ENCODE peak calls at places on chromosomes 3 and 15, in four cellular contexts. C is GM13977, Y is osteocyte, D is dorsolateral prefrontal cortex. O is an unnamed sample.

GRCh38 chr15:85947936-85948335 is 131.7 kb upstream of the AGBL1 start:
- DNase-seq in D (no peak), C (no peak), Y (no peak), O (no peak)

GRCh38 chr15:90818251-90819210 is 49.9 kb upstream of the FURIN start:
- DNase-seq in D (peak; percentile 39), Y (no peak), C (peak; percentile 68), O (peak; percentile 35)

GRCh38 chr15:63715818-63716217 is 117.9 kb downstream of the HERC1 start:
- DNase-seq in C (no peak), D (no peak), Y (no peak), O (no peak)

GRCh38 chr15:82111918-82112317 is 66.1 kb upstream of the MEX3B start:
- DNase-seq in C (no peak), D (no peak), Y (no peak), O (no peak)

GRCh38 chr3:184235381-184236032 is 6.1 kb downstream of the VWA5B2 start:
- DNase-seq in Y (no peak), C (no peak), D (no peak), O (no peak)

GRCh38 chr15:96255599-96255998 is 74.9 kb upstream of the NR2F2 start:
- DNase-seq in C (no peak), D (no peak), Y (no peak), O (no peak)

GRCh38 chr3:157913751-157914150 is 192.5 kb downstream of the SHOX2 start:
- DNase-seq in C (no peak), D (no peak), Y (no peak), O (no peak)

GRCh38 chr3:13073042-13073906 is at the start of gene IQSEC1:
- DNase-seq in D (peak; percentile 88), Y (no peak), C (peak; percentile 92), O (peak; percentile 76)

GRCh38 chr3:129530331-129530761 is 1.9 kb downstream of the RHO start:
- DNase-seq in Y (no peak), C (no peak), D (no peak), O (no peak)

GRCh38 chr3:100149130-100149529 is 34.8 kb upstream of the FILIP1L start:
- DNase-seq in D (no peak), C (no peak), Y (no peak), O (no peak)

DNA sequence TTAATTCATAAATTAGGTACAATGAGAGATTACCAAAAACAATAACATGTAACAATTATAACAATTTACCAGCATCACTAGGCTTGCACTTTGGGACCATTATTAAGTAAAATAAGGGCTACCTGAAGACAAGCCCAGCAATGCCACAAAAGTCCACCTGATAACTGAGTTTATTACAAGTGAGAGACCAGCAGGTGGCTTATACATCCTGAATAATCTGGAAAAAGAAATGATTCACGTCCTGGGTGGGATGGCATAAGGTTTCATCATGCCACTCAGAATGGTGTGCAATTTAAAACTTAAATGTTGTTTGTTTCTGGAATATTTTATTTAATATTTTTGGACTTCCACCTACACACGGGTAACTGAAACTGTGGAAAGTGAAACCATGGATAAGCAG is 1287.1 kb upstream of the GBE1 start:
- DNase-seq in C (no peak), D (no peak), Y (no peak), O (no peak)
- TF ChIP-seq CTCF in C (no peak), D (no peak), Y (no peak), O (no peak)

GRCh38 chr3:36486009-36486408 is 105.7 kb downstream of the STAC start:
- DNase-seq in Y (no peak), C (no peak), D (no peak), O (no peak)

GRCh38 chr3:36482259-36482658 is 102.0 kb downstream of the STAC start:
- DNase-seq in D (no peak), C (no peak), Y (no peak), O (no peak)

GRCh38 chr3:36484386-36484785 is 104.1 kb downstream of the STAC start:
- DNase-seq in D (no peak), Y (no peak), C (no peak), O (no peak)

GRCh38 chr3:36482880-36483279 is 102.6 kb downstream of the STAC start:
- DNase-seq in Y (no peak), C (no peak), D (no peak), O (no peak)

GRCh38 chr3:36483709-36484108 is 103.4 kb downstream of the STAC start:
- DNase-seq in D (no peak), Y (no peak), C (no peak), O (no peak)
- TF ChIP-seq CTCF in D (no peak), Y (no peak), C (no peak), O (no peak)

DNA sequence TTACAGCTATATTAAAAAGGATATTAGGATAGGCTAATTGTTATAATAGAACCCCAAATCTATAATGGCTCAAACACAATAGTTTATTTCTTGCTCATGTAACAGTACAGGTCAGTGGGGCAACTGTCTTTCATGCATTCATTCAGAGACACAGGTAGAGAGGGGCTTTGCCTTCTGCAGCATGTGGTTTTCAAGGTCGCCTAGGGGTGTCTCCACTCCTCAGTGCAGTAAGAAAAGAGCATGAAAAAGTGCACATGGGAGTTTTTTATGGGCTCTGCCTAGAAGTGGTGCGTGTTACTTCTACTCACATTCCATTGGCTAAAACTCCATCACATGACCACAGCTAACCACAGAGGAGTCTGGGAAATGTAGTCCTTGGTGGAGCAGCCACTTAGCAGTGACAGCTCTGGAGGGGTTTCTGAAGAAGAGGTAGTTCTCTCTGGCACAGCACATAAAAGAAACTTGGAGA is 1.8 kb downstream of the ZBTB38 start:
- DNase-seq in C (peak; percentile 80), D (peak; percentile 76), Y (no peak), O (peak; percentile 97)
- TF ChIP-seq CTCF in C (peak; percentile 62), D (peak; percentile 62), Y (peak; percentile 27), O (peak; percentile 47)

DNA sequence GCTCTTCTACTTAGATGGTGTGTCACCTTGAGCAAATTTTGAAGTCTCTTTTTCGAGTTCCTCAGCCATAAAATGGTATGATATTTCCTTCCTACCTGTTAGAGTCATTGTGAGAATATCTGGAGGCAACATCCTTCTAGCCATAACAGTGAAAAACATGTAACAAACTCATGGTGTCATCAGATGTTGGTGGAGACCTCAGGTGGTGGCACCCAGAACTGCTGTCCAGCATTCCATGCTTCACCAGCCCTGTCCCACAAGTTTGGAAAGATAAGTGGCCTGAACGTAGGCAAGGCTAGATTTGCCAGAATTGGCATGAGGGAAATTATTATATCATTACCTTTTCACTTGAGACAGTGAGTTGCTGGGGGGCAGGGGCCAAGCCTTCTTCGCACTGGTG is 30.4 kb downstream of the GASK1A start:
- DNase-seq in C (no peak), D (no peak), Y (no peak), O (no peak)
- TF ChIP-seq CTCF in C (no peak), D (no peak), Y (no peak), O (no peak)

GRCh38 chr3:64488938-64489337 is 198.9 kb downstream of the ADAMTS9 start:
- DNase-seq in D (no peak), C (no peak), Y (no peak), O (no peak)
- TF ChIP-seq CTCF in D (no peak), C (no peak), Y (no peak), O (no peak)

GRCh38 chr3:142976621-142977398 is 13.3 kb upstream of the PAQR9 start:
- DNase-seq in Y (no peak), D (peak; percentile 56), C (no peak), O (no peak)

GRCh38 chr3:142972092-142972753 is 8.7 kb upstream of the PAQR9 start:
- DNase-seq in D (no peak), C (no peak), Y (no peak), O (no peak)

GRCh38 chr3:142977399-142977728 is 13.9 kb upstream of the PAQR9 start:
- DNase-seq in C (no peak), D (no peak), Y (no peak), O (no peak)

GRCh38 chr3:142973217-142974009 is 9.9 kb upstream of the PAQR9 start:
- DNase-seq in C (no peak), Y (no peak), D (no peak), O (no peak)

DNA sequence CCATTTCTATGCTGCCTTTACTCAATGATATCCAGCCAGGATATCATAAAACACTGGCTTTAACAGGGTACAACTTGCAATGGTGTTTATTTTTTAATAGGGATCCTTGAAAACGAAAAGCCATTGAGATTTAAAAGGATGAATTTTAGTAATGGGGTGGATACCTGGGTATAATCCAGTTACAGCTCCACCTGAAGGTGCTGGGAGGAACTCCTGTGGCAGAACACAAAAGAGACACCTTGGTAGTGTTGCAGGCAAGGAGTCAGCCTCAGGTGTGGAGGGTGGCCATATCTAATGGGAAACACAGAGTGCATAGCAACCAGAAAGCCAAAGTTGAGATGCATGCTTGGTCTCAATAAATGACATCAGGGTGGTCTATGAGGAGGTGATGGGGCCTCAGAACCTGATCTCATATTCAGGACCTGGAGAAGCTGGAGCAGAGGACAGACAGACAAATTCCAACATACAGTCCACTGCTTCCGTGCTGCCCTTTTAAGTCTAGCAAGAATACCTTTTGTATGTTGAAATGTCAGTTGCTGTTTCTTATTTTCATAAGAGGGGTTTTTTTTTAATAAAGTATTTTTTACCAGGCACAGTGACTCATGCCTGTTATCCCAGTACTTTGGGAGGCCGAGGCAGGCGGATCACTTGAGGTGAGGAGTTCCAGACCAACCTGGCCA is 12.0 kb upstream of the PAQR9 start:
- DNase-seq in D (no peak), C (no peak), Y (no peak), O (no peak)
- TF ChIP-seq CTCF in D (no peak), C (no peak), Y (no peak), O (peak; percentile 9)

O was measured in GM12865.